ENCODE peak calls at places on chromosomes 12 and 14, in four cellular contexts. Q is EL, D is occipital lobe, P is AG20443. X is an unnamed sample.

GRCh38 chr12:125259525-125259924 is 194.3 kb downstream of the AACS start:
- DNase-seq in Q (no peak), D (no peak), P (no peak), X (no peak)

GRCh38 chr14:53124778-53125177 is 28.3 kb downstream of the DDHD1 start:
- DNase-seq in Q (no peak), D (no peak), P (no peak), X (no peak)

GRCh38 chr14:36584167-36584811 is 1.9 kb upstream of the NKX2-8 start:
- DNase-seq in Q (no peak), D (no peak), P (no peak), X (no peak)

GRCh38 chr14:23376477-23377200 is at the start of gene CMTM5:
- DNase-seq in Q (no peak), D (peak), P (no peak), X (peak)

GRCh38 chr12:60101715-60102114 is 505.9 kb downstream of the SLC16A7 start:
- DNase-seq in Q (peak), D (no peak), P (peak), X (no peak)

GRCh38 chr12:18581232-18581962 is 156.4 kb downstream of the PLCZ1 start:
- DNase-seq in Q (peak), D (no peak), P (no peak), X (no peak)

GRCh38 chr14:77032854-77033621 is 4.5 kb upstream of the IRF2BPL start:
- DNase-seq in Q (peak), D (peak), P (peak), X (peak)

GRCh38 chr12:123058980-123059379 is 78.5 kb downstream of the ARL6IP4 start:
- DNase-seq in Q (peak), D (no peak), P (peak), X (no peak)

GRCh38 chr14:31380106-31380505 is 40.2 kb downstream of the HEATR5A start:
- DNase-seq in Q (peak), D (no peak), P (no peak), X (no peak)

GRCh38 chr14:80390911-80391310 is 179.6 kb upstream of the DIO2 start:
- DNase-seq in Q (peak), D (no peak), P (no peak), X (no peak)

GRCh38 chr14:55417955-55418354 is 6.3 kb upstream of the ATG14 start:
- DNase-seq in Q (no peak), D (no peak), P (no peak), X (no peak)

GRCh38 chr12:54411398-54412241 is 7.4 kb downstream of the ITGA5 start:
- DNase-seq in Q (peak), D (peak), P (peak), X (no peak)

GRCh38 chr12:124883263-124883876 is 19.7 kb upstream of the SCARB1 start:
- DNase-seq in Q (peak), D (no peak), P (no peak), X (no peak)

GRCh38 chr12:112555621-112556233 is 137.0 kb downstream of the PTPN11 start:
- DNase-seq in Q (no peak), D (no peak), P (no peak), X (no peak)

X was measured in posterior cingulate gyrus.